ENCODE peak calls at places on chromosomes 7 and 10, in five cellular contexts. S is IMR-90; W is CD8-positive, alpha-beta T cell; O is Peyer's patch; B is tibial nerve. R is an unnamed sample.

GRCh38 chr10:48550071-48550691 is 54.7 kb downstream of the ARHGAP22 start:
- DNase-seq in S (no peak), W (no peak), O (no peak), B (no peak), R (no peak)

GRCh38 chr10:103544657-103545310 is 51.3 kb downstream of the NEURL1 start:
- DNase-seq in W (no peak), S (no peak), O (peak), B (no peak), R (no peak)

GRCh38 chr10:113853577-113854018 is 284 bp downstream of the DCLRE1A start:
- DNase-seq in O (no peak), B (peak), W (no peak), S (peak), R (peak)

GRCh38 chr10:28883741-28884443 is 206.6 kb downstream of the BAMBI start:
- DNase-seq in W (no peak), O (no peak), S (no peak), B (no peak), R (peak)

GRCh38 chr7:69896100-69896499 is 297.8 kb downstream of the AUTS2 start:
- DNase-seq in S (no peak), W (no peak), O (no peak), B (no peak), R (no peak)

GRCh38 chr7:50174948-50175347 is 81.9 kb upstream of the ZPBP start:
- DNase-seq in O (no peak), S (no peak), B (no peak), W (no peak), R (no peak)

GRCh38 chr7:74355091-74355490 is 65.9 kb downstream of the CLIP2 start:
- DNase-seq in S (peak), W (no peak), O (no peak), B (peak), R (peak)

GRCh38 chr10:23994459-23995046 is 214.4 kb upstream of the KIAA1217 start:
- DNase-seq in S (peak), B (peak), W (no peak), O (peak), R (peak)

GRCh38 chr10:35412900-35413491 is 76.7 kb downstream of the CCNY start:
- DNase-seq in S (peak), B (no peak), W (no peak), O (no peak), R (peak)

GRCh38 chr10:102326031-102326430 is 69.5 kb upstream of the NFKB2 start:
- DNase-seq in W (no peak), S (no peak), B (no peak), O (no peak), R (no peak)

GRCh38 chr10:89207181-89207800 is at the start of gene CH25H:
- DNase-seq in B (peak), S (peak), W (peak), O (peak), R (peak)

GRCh38 chr10:95755511-95756004 is 405 bp upstream of the ENTPD1 start:
- DNase-seq in S (no peak), O (no peak), W (no peak), B (no peak), R (no peak)

GRCh38 chr7:159095979-159096411 is 48.7 kb downstream of the VIPR2 start:
- DNase-seq in W (peak), O (peak), S (no peak), B (no peak), R (no peak)

GRCh38 chr7:124575181-124575580 is 190.4 kb downstream of the GPR37 start:
- DNase-seq in B (no peak), O (no peak), W (no peak), S (peak), R (no peak)

GRCh38 chr10:89217057-89217990 is 10.2 kb upstream of the CH25H start:
- DNase-seq in B (peak), O (no peak), W (peak), S (peak), R (peak)

GRCh38 chr7:150351587-150352194 is 10.3 kb upstream of the RARRES2 start:
- DNase-seq in O (no peak), S (peak), B (no peak), W (no peak), R (no peak)

GRCh38 chr10:89471110-89471814 is 56.9 kb downstream of the IFIT5 start:
- DNase-seq in W (no peak), B (no peak), S (peak), O (no peak), R (peak)

GRCh38 chr7:2710901-2711551 is 23.0 kb downstream of the AMZ1 start:
- DNase-seq in S (peak), B (no peak), O (no peak), W (peak), R (no peak)

GRCh38 chr10:60846173-60846572 is 67.9 kb downstream of the CDK1 start:
- DNase-seq in S (peak), B (no peak), W (no peak), O (no peak), R (peak)

GRCh38 chr7:1668932-1669485 is 1.1 kb upstream of the ELFN1 start:
- DNase-seq in O (peak), S (peak), B (no peak), W (no peak), R (peak)

GRCh38 chr10:58588673-58589265 is 76.1 kb downstream of the BICC1 start:
- DNase-seq in S (no peak), W (no peak), B (no peak), O (no peak), R (peak)

GRCh38 chr7:150448789-150449147 is 1.7 kb upstream of the GIMAP8 start:
- DNase-seq in S (peak), W (peak), O (peak), B (peak), R (peak)

GRCh38 chr7:133081119-133081604 is 728 bp downstream of the CHCHD3 start:
- DNase-seq in B (no peak), S (no peak), O (peak), W (no peak), R (no peak)

GRCh38 chr10:73018632-73019031 is 64.0 kb upstream of the PLA2G12B start:
- DNase-seq in W (no peak), O (no peak), B (no peak), S (no peak), R (no peak)

GRCh38 chr10:114395361-114396022 is 8.8 kb downstream of the AFAP1L2 start:
- DNase-seq in B (no peak), S (no peak), W (no peak), O (no peak), R (no peak)

GRCh38 chr7:103499976-103500375 is 54.0 kb upstream of the SLC26A5 start:
- DNase-seq in B (no peak), S (peak), O (no peak), W (no peak), R (peak)

GRCh38 chr10:11324761-11325321 is 286.6 kb downstream of the USP6NL start:
- DNase-seq in S (no peak), O (no peak), W (no peak), B (no peak), R (no peak)

GRCh38 chr10:10045765-10046028 is 972.0 kb upstream of the CELF2 start:
- DNase-seq in W (no peak), S (no peak), O (no peak), B (no peak), R (no peak)

GRCh38 chr10:13528875-13529713 is at the start of gene BEND7:
- DNase-seq in O (peak), W (no peak), B (no peak), S (peak), R (no peak)

GRCh38 chr7:133139350-133139749 is 57.5 kb upstream of the CHCHD3 start:
- DNase-seq in O (no peak), W (no peak), B (no peak), S (peak), R (peak)

GRCh38 chr7:107035446-107035845 is 9.1 kb upstream of the PRKAR2B start:
- DNase-seq in W (no peak), S (peak), B (no peak), O (no peak), R (peak)

GRCh38 chr7:150665882-150666281 is 19.6 kb upstream of the GIMAP2 start:
- DNase-seq in O (no peak), B (no peak), S (no peak), W (peak), R (no peak)

GRCh38 chr7:42883950-42884349 is 27.9 kb downstream of the C7orf25 start:
- DNase-seq in B (no peak), S (peak), W (no peak), O (no peak), R (peak)

GRCh38 chr7:106313456-106313891 is 28.7 kb upstream of the NAMPT start:
- DNase-seq in B (no peak), S (peak), W (no peak), O (no peak), R (peak)

GRCh38 chr10:623477-624311 is 65.8 kb downstream of the DIP2C start:
- DNase-seq in B (no peak), W (no peak), S (no peak), O (no peak), R (no peak)

DNA sequence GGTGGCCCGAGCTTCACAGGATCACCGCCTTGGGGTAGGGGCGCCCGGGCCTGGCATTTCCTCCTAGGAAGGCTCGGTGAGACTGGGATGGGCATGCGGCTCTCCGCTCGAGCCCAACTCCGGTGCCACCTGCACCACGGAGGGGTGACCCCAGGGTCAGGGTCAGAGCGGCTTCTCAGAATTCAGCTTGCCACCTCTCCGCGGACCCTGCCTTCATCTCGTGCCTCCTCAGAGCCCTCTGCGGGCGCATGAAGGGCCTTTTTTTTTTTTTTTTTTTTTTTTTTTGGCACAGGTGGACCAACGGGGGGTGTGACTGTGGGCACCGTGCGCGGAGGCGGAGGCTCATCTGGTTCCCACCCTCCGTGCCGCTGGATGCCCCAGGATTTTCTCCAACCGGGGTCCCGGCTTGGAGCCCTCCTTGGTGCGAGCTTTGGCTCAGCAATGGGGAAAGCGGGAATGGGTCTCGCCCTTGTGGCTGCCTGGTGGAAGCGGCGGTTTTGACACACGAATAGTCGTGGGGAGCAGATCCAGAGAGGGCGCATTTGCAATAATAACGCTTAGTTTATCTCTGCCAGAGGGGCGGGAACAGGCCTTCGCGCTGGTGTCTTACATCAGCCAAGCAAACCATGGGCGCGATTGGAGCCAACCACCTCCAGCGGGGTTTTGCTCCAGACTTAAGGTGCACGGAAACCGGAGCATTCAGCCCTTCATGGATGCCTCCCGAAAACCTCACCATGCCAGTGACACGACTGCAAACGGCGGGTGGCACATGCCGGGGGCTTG is 5.0 kb upstream of the TNRC18 start:
- DNase-seq in O (peak), B (peak), S (peak), W (no peak), R (peak)
- TF ChIP-seq CTCF in O (peak), B (no peak), S (peak), W (no peak), R (peak)

GRCh38 chr7:157434231-157434630 is 97.4 kb downstream of the DNAJB6 start:
- DNase-seq in W (no peak), B (no peak), S (no peak), O (peak), R (no peak)

GRCh38 chr7:157432541-157432956 is 95.7 kb downstream of the DNAJB6 start:
- DNase-seq in W (no peak), B (no peak), S (peak), O (peak), R (peak)

GRCh38 chr7:157431951-157432540 is 95.2 kb downstream of the DNAJB6 start:
- DNase-seq in S (no peak), O (peak), W (no peak), B (no peak), R (no peak)

GRCh38 chr7:157433628-157434027 is 96.8 kb downstream of the DNAJB6 start:
- DNase-seq in B (no peak), O (peak), S (no peak), W (no peak), R (no peak)

GRCh38 chr7:157432957-157433576 is 96.3 kb downstream of the DNAJB6 start:
- DNase-seq in S (peak), W (peak), O (peak), B (peak), R (peak)
- H3K4me3 ChIP-seq in S (peak), W (peak), O (no peak), B (no peak), R (peak)

DNA sequence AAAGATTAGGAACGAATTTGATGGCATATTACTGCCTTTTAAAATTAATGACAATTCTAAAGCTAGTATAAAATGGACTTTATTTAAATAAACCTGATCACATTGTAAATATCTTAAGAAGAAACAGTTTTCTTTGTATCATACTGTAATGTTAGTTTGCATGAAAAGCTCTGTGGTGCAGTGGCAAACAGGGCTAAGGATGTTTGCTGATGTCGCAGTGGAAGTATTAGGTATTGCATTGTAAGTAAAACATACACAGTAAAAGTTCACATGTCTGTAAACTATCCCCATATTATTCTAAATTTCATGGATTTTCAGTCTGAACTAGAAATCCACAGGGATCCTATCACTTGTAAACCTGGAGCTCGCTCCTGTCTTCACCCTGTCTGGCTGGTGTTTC is 252.6 kb upstream of the ZNF32 start:
- DNase-seq in B (no peak), W (no peak), S (peak), O (no peak), R (no peak)
- TF ChIP-seq CTCF in B (no peak), W (no peak), S (peak), O (no peak), R (no peak)

DNA sequence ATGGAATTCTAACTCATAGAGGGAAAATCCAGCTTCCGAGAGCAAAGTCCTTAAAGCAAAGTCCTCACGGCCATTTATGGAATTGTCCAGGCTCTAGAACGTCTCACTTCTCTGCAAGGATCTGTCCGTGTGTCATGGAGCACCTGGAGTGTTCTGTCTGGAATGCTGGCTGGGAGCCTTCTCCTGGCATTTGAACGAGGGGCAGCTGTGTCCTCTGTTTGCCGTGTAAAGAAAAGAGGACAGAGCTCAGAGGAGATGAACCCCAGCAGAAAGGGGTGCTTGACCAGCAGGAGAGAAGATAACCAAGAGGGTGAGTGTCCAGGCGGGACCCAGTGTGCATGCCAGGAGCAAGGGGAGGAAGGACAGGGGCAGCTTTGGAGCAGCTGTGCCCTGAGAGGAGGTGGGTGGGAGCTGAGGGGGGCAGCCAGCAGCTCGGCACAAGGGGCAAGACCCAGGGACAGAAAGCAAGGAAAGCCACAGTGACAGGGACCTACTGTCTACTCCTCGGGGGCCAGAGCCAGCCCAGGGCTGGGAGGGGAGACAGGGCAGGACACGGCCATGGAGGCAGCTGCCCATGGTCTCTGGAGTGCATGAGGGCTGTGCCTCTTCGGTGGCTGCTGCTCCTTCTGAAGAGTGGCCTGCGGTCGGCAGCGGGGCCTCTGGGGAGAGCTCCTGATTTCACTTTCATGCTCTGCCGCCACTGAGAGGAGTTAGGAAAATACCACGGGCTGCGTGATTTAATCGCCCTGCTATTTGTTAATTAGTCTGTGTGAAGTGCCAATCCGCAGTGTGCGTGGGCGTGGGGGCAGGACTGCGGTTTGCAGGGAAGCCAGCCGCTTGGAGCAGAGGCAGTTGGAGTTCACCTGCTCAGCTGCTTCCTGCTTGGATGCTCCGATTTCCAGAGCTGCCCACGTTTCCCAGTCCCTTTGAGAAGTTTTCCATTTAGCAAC is 149.3 kb upstream of the SHH start:
- DNase-seq in S (no peak), O (peak), W (peak), B (no peak), R (peak)
- H3K4me3 ChIP-seq in S (no peak), O (no peak), W (no peak), B (no peak), R (no peak)

DNA sequence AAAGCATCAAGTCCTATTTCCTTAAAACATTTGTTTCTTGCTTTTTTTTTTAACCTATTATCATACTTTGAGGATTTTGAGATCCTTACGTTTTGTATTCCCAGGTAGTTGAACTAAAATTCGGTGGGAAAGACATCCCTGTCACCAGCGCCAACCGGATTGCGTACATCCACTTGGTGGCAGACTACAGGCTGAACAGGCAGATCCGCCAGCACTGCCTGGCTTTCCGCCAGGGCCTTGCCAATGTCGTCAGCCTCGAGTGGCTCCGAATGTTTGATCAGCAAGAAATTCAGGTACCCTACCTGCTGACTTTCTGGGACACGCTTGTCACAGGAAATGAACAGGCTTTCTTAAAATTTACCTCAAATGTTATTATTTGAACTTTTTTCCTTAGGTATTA is 83.0 kb upstream of the DNAJB6 start:
- DNase-seq in B (no peak), O (no peak), S (no peak), W (no peak), R (peak)
- TF ChIP-seq CTCF in B (no peak), O (no peak), S (no peak), W (no peak), R (peak)

GRCh38 chr10:30437039-30437781 is 3.2 kb downstream of the MAP3K8 start:
- DNase-seq in B (no peak), O (no peak), S (peak), W (peak), R (peak)
- H3K4me3 ChIP-seq in B (peak), O (peak), S (no peak), W (peak), R (no peak)

GRCh38 chr10:68992721-68993440 is 4.3 kb downstream of the KIFBP start:
- DNase-seq in W (no peak), O (no peak), S (peak), B (peak), R (peak)
- TF ChIP-seq CTCF in W (no peak), O (no peak), S (no peak), B (no peak), R (no peak)

GRCh38 chr7:140062118-140062527 is 628 bp downstream of the PARP12 start:
- DNase-seq in W (peak), O (no peak), B (no peak), S (no peak), R (no peak)

GRCh38 chr7:140062528-140063299 is at the start of gene PARP12:
- DNase-seq in W (peak), B (peak), S (peak), O (peak), R (peak)

GRCh38 chr7:140060243-140060630 is 2.5 kb downstream of the PARP12 start:
- DNase-seq in W (no peak), B (no peak), S (no peak), O (no peak), R (peak)

GRCh38 chr7:140060788-140061606 is 1.8 kb downstream of the PARP12 start:
- DNase-seq in O (no peak), W (no peak), B (peak), S (peak), R (no peak)

DNA sequence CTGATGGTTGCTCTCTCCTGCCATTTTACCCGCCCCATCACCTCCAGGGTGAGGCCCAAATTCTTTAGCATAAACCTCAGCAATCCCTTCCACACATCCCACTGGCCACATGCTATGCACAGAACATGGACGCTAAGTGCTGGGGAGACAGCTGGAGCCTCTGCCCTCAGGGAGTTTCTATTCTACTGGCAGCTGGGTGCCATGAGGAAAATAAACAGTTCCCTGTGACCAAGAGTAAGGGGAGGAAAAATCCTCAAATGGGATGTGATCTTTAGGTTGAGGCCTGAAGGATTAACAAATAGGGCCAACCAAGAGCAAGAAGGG is 1.2 kb downstream of the PARP12 start:
- DNase-seq in B (no peak), W (no peak), O (no peak), S (no peak), R (no peak)
- H3K4me3 ChIP-seq in B (peak), W (peak), O (peak), S (no peak), R (no peak)

DNA sequence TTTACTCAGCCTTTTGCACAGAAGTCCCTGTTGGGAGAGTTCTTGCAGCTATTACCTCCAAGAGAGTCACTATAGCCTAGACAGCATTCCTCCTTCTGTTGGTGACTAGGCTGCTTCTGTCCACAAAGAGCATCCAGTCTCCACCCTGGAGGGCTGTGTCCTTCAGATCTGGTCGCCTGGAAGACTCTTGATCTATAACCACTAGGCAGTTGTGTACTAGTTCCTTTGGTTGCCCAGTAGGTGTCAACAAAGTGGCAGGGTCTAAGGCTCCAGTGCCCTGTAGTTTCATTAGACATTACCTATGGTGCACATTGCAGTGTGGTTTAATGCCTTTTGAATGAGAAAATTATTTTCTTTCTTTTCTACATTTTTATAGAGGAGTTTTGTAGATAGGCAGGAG is 11.3 kb upstream of the AKR1C2 start:
- DNase-seq in S (no peak), W (no peak), O (no peak), B (no peak), R (peak)
- TF ChIP-seq CTCF in S (no peak), W (no peak), O (peak), B (no peak), R (peak)

R was measured in bronchial epithelial cell.